ENCODE peak calls at places on chromosomes 16 and 17, in six cellular contexts. I, A, P, G, V and Q are unnamed samples. For H3K4me1 and H3K36me3, the result is how much of the 10 kb centered on the place peaks cover.

GRCh38 chr17:33667671-33668070 is 374.6 kb upstream of the ASIC2 start:
- DNase-seq in I (no peak), A (no peak), P (no peak), G (no peak), V (no peak), Q (peak)

GRCh38 chr17:266219-266618 is 84.8 kb upstream of the DOC2B start:
- DNase-seq in I (no peak), A (no peak), P (peak), G (no peak), V (no peak), Q (no peak)

GRCh38 chr17:50893183-50893993 is 27.2 kb upstream of the TOB1 start:
- DNase-seq in I (no peak), A (no peak), P (peak), G (no peak), V (peak), Q (no peak)

GRCh38 chr16:55072976-55073375 is 142.3 kb downstream of the IRX5 start:
- DNase-seq in I (no peak), A (no peak), P (no peak), G (no peak), V (no peak), Q (no peak)

GRCh38 chr16:73019456-73020362 is 28.2 kb downstream of the ZFHX3 start:
- DNase-seq in I (no peak), A (no peak), P (peak), G (peak), V (peak), Q (no peak)

GRCh38 chr16:67284699-67285646 is 5.6 kb downstream of the PLEKHG4 start:
- DNase-seq in I (no peak), A (peak), P (peak), G (no peak), V (no peak), Q (peak)

GRCh38 chr16:58535100-58535499 is 19.8 kb downstream of the SETD6 start:
- DNase-seq in I (no peak), A (no peak), P (no peak), G (no peak), V (no peak), Q (no peak)

GRCh38 chr16:79336437-79337229 is 263.9 kb downstream of the MAF start:
- DNase-seq in I (no peak), A (no peak), P (no peak), G (no peak), V (peak), Q (no peak)

GRCh38 chr17:7466644-7467341 is 12.6 kb downstream of the ZBTB4 start:
- DNase-seq in I (no peak), A (peak), P (no peak), G (no peak), V (peak), Q (peak)

GRCh38 chr16:31072540-31073072 is 1.4 kb downstream of the ZNF668 start:
- DNase-seq in I (peak), A (no peak), P (peak), G (no peak), V (peak), Q (no peak)

GRCh38 chr16:31074073-31074813 is at the start of the genes ZNF646 and ZNF668:
- DNase-seq in I (peak), A (peak), P (peak), G (peak), V (peak), Q (peak)

GRCh38 chr16:31073073-31073822 is 792 bp downstream of the ZNF668 start:
- DNase-seq in I (peak), A (peak), P (peak), G (peak), V (peak), Q (peak)

GRCh38 chr16:31073823-31074072 is 292 bp downstream of the ZNF668 start:
- DNase-seq in I (peak), A (no peak), P (no peak), G (peak), V (no peak), Q (no peak)

GRCh38 chr16:31071861-31072260 is 2.2 kb downstream of the ZNF668 start:
- DNase-seq in I (no peak), A (no peak), P (no peak), G (no peak), V (peak), Q (no peak)
- H3K4me3 ChIP-seq in I (peak), A (peak), P (no peak), G (peak), V (peak), Q (peak)

DNA sequence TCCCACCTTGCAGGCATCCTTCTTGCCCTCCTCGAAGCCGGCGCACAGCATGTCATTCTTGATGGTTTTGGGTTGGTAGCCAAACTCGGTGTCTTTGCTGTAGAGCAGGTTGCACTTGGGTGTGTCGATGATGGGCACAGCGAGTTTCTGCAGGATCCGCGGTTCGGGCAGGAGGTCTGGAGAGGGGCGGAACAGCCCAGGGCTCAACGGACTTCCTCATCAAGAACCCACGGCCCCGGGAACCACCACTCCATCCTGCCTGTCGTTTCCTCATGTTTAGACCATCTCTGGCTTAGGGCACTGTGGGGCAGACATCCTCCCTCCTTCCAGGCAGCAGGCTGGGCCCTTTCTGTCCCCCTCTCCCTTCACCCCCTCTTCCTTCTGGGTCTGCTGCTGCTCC is 6.5 kb downstream of the PRSS27 start:
- DNase-seq in I (no peak), A (no peak), P (no peak), G (no peak), V (no peak), Q (no peak)
- H3K4me1 ChIP-seq in I (under half), A (under half), P (under half), G (under half), V (under half), Q (under half)

GRCh38 chr17:81851423-81851822 is 8.9 kb downstream of the P4HB start:
- DNase-seq in I (no peak), A (no peak), P (no peak), G (no peak), V (no peak), Q (no peak)
- H3K36me3 ChIP-seq in I (under half), A (half or more), P (under half), G (half or more), V (under half), Q (half or more)

DNA sequence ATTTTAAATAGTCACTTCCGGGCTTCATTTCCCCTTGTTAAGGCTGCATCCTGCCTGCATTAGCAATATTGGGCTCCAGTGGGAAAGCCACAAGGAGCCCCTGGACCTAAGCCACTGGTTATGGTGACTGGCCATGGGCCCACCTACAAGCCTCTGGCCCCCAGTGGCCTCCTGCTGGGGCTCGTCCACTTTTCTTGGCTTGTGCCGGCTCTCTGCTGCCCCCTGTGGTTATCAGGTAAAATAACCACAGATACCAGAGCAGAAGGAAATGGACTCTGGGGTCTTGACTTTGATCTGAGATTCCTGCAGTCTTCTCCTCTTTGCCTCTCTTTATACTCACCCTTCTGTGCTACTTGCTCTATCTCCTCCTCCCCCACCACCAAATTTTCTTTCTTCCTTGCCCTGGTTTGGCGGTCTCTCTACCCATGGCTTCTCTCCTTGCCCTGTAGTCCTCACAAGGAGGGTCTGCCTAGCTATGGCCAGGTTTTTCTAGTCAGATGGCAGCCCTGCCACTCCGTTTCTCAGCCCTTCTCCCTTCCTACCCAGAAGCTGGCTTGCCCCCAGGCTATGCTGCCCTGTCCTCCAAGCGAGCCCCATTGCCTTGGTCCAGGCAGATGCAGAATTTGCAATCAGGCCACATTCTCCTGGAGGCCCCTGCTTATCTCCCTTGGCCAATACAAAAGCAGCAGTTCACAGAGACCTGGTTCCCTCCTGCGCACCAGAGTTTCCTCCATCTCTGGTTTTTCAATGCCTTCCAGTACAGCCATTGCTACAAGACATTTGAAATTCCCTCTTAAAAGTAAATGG is 82.9 kb upstream of the RCVRN start:
- DNase-seq in I (no peak), A (peak), P (no peak), G (no peak), V (peak), Q (peak)
- H3K4me3 ChIP-seq in I (no peak), A (no peak), P (no peak), G (no peak), V (no peak), Q (no peak)

GRCh38 chr17:27246537-27246936 is 47.4 kb upstream of the WSB1 start:
- DNase-seq in I (no peak), A (no peak), P (no peak), G (no peak), V (no peak), Q (no peak)

GRCh38 chr17:27244019-27244418 is 49.9 kb upstream of the WSB1 start:
- DNase-seq in I (no peak), A (no peak), P (peak), G (no peak), V (no peak), Q (no peak)

GRCh38 chr17:27242951-27243350 is 51.0 kb upstream of the WSB1 start:
- DNase-seq in I (no peak), A (no peak), P (peak), G (no peak), V (no peak), Q (no peak)

GRCh38 chr17:27245230-27245696 is 48.7 kb upstream of the WSB1 start:
- DNase-seq in I (peak), A (peak), P (peak), G (peak), V (peak), Q (peak)

DNA sequence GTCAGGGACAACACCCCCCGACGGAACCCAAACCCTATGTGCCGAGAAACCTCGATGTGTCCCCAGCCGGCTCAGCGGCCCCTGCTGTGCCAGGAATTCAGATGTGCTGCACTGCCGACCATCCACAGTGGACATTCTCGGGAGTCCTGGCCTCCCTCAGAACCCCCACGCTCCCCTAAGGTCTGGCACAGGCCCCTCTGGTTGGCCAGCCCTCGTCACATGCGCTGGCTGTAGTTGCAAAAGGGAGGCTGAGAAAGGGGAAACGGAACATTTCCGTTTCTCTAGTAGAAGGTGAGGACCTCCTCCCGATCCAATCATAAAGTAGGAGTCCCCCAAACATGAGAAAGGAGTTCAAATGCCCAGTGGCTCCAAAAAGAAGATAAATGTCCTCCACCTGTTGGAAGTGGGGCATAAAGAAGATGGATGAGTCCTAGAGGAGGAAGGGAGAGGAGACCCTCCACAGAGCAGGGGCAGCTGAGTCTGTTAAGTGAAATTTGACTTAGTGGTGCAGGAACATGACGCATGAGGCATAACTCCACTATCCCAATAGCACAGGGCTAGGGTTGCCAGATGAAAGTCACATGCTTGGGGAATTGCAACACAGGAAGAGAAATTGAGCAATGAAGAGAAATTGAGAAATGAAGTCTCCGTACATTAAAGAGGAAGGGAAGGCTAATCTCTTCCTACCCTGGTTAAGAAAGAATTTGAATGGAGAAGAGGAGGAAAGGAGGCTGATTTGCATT is 49.3 kb upstream of the WSB1 start:
- DNase-seq in I (no peak), A (peak), P (peak), G (peak), V (peak), Q (peak)
- H3K4me1 ChIP-seq in I (under half), A (under half), P (half or more), G (under half), V (under half), Q (half or more)

DNA sequence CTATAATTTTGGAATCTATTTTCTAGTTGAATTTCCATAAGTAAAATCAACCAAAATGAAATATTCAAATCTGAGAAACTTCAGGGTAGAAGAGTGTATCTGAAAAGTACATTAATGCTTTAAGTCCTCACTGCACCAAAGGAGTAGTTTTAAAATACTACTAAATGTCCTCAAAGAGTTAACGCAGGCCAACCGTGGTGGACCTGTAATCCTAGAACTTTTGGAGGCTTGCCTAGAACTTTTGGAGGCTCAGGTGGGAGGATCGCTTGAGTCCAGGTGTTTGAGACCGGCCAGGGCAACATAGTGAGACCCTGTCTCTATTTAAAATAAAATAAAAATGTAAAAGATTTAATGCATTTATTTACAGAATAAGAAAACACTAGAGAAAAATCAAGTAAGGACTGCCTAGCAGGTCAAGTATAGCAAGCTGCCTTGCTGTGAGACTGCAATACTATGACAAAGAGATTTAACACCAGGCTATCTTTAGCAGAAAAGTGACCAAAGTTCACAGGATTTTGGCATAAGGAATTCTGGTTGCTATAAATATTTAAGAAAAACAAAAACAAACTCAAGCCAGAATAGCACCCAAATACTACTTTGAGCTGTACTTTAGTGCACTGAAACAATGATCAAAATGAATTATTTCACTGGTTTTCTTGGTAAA is 41.0 kb downstream of the CHCT1 start:
- DNase-seq in I (no peak), A (no peak), P (no peak), G (no peak), V (no peak), Q (no peak)
- H3K36me3 ChIP-seq in I (under half), A (half or more), P (under half), G (half or more), V (under half), Q (half or more)

GRCh38 chr17:74749262-74750038 is 1.0 kb downstream of the NHERF1 start:
- DNase-seq in I (no peak), A (peak), P (peak), G (peak), V (no peak), Q (no peak)

GRCh38 chr17:74750039-74750326 is 1.6 kb downstream of the NHERF1 start:
- DNase-seq in I (no peak), A (no peak), P (no peak), G (no peak), V (no peak), Q (no peak)

GRCh38 chr17:74752415-74752814 is 4.0 kb downstream of the NHERF1 start:
- DNase-seq in I (no peak), A (no peak), P (no peak), G (no peak), V (no peak), Q (no peak)

GRCh38 chr17:74750327-74751069 is 2.1 kb downstream of the NHERF1 start:
- DNase-seq in I (no peak), A (no peak), P (peak), G (no peak), V (no peak), Q (no peak)

GRCh38 chr17:74751210-74751529 is 2.7 kb downstream of the NHERF1 start:
- DNase-seq in I (no peak), A (no peak), P (no peak), G (no peak), V (no peak), Q (no peak)
- H3K4me3 ChIP-seq in I (peak), A (no peak), P (peak), G (no peak), V (no peak), Q (no peak)

GRCh38 chr16:81838794-81839193 is 59.7 kb downstream of the PLCG2 start:
- DNase-seq in I (no peak), A (no peak), P (no peak), G (no peak), V (no peak), Q (no peak)
- H3K4me1 ChIP-seq in I (under half), A (under half), P (under half), G (under half), V (under half), Q (under half)